ENCODE peak calls at places on chromosomes 1 and 21, in eight cellular contexts. T is AG10803, S is activated T-cell treated with anti-CD3 and anti-CD28 coated beads for 24 hours, Q is uterus, K is fibroblast of pulmonary artery, X is ecto neural progenitor cell, I is stromal cell of bone marrow, Z is NCI-H345. W is an unnamed sample.

GRCh38 chr1:98457212-98457611 is 204.3 kb upstream of the SNX7 start:
- DNase-seq in T (no peak), S (no peak), Q (no peak), K (no peak), X (no peak), I (no peak), Z (no peak), W (no peak)

GRCh38 chr1:108913105-108913948 is 36.5 kb downstream of the GPSM2 start:
- DNase-seq in T (no peak), S (no peak), Q (no peak), K (peak; percentile 25), X (no peak), I (no peak), Z (no peak), W (no peak)

GRCh38 chr21:34031835-34032370 is 41.5 kb upstream of the MRPS6 start:
- DNase-seq in T (no peak), S (no peak), Q (no peak), K (no peak), X (no peak), I (no peak), Z (no peak), W (no peak)

GRCh38 chr1:235595079-235595478 is 54.5 kb downstream of the GNG4 start:
- DNase-seq in T (no peak), S (no peak), Q (no peak), K (no peak), X (no peak), I (no peak), Z (no peak), W (no peak)

GRCh38 chr1:205141236-205142104 is 19.7 kb upstream of the RBBP5 start:
- DNase-seq in T (peak; percentile 84), S (peak; percentile 61), Q (peak; percentile 77), K (peak; percentile 90), X (peak; percentile 79), I (peak; percentile 65), Z (peak; percentile 73), W (peak; percentile 87)

GRCh38 chr1:113811353-113811887 is 856 bp downstream of the RSBN1 start:
- DNase-seq in T (peak; percentile 17), S (no peak), Q (no peak), K (peak; percentile 24), X (peak; percentile 61), I (no peak), Z (peak; percentile 16), W (no peak)

GRCh38 chr1:69737527-69738176 is 169.9 kb downstream of the LRRC7 start:
- DNase-seq in T (peak; percentile 72), S (no peak), Q (no peak), K (peak; percentile 89), X (no peak), I (peak; percentile 57), Z (peak; percentile 65), W (no peak)

GRCh38 chr1:5390497-5390896 is 601.7 kb downstream of the NPHP4 start:
- DNase-seq in T (no peak), S (no peak), Q (no peak), K (no peak), X (no peak), I (no peak), Z (no peak), W (no peak)

GRCh38 chr21:29114765-29115164 is 15.7 kb upstream of the MAP3K7CL start:
- DNase-seq in T (peak; percentile 60), S (no peak), Q (no peak), K (peak; percentile 38), X (no peak), I (no peak), Z (no peak), W (no peak)

W was measured in sciatic nerve.